ENCODE peak calls at places on chromosomes 12 and 14, in four cellular contexts. V is GM12865, X is HCT116, W is Calu3. K is an unnamed sample.

GRCh38 chr14:72177246-72177645 is 245.0 kb downstream of the RGS6 start:
- DNase-seq in W (no peak), X (no peak), V (no peak), K (no peak)

GRCh38 chr12:114682920-114683708 is 861 bp downstream of the TBX3 start:
- DNase-seq in V (no peak), W (no peak), X (no peak), K (no peak)

GRCh38 chr12:131457331-131458047 is 253.4 kb upstream of the SFSWAP start:
- DNase-seq in X (no peak), W (no peak), V (no peak), K (no peak)

GRCh38 chr14:58815781-58816297 is 178.1 kb downstream of the DACT1 start:
- DNase-seq in V (no peak), X (no peak), W (no peak), K (no peak)

GRCh38 chr14:35369701-35370191 is 34.8 kb downstream of the NFKBIA start:
- DNase-seq in V (no peak), W (no peak), X (no peak), K (peak)

GRCh38 chr14:21498540-21499526 is 12.3 kb downstream of the METTL3 start:
- DNase-seq in W (peak), V (peak), X (peak), K (no peak)

GRCh38 chr12:127515941-127516340 is 751.0 kb upstream of the TMEM132C start:
- DNase-seq in V (no peak), X (no peak), W (no peak), K (no peak)

GRCh38 chr12:3770891-3771290 is 18.0 kb upstream of the CRACR2A start:
- DNase-seq in X (no peak), V (no peak), W (no peak), K (no peak)

GRCh38 chr12:29561736-29562135 is 64.2 kb upstream of the OVCH1 start:
- DNase-seq in X (no peak), W (no peak), V (no peak), K (no peak)

GRCh38 chr14:106228541-106229158 is 702.3 kb downstream of the TMEM121 start:
- DNase-seq in X (no peak), W (no peak), V (no peak), K (no peak)

GRCh38 chr14:50001146-50001998 is 108.5 kb downstream of the ARF6 start:
- DNase-seq in V (peak), X (peak), W (peak), K (no peak)

GRCh38 chr12:122870867-122871664 is 24.9 kb downstream of the VPS37B start:
- DNase-seq in V (no peak), X (no peak), W (no peak), K (no peak)

GRCh38 chr12:132827763-132828703 is 636 bp downstream of the GOLGA3 start:
- DNase-seq in W (peak), X (no peak), V (peak), K (no peak)

GRCh38 chr14:63993992-63994391 is 141.2 kb downstream of the SYNE2 start:
- DNase-seq in V (peak), W (no peak), X (no peak), K (no peak)
- TF ChIP-seq CTCF in V (no peak), W (no peak), X (peak), K (peak)

GRCh38 chr12:121793501-121793835 is at the start of gene RHOF:
- DNase-seq in X (no peak), V (peak), W (peak), K (no peak)

GRCh38 chr12:121793836-121794531 is 496 bp upstream of the RHOF start:
- DNase-seq in W (peak), X (peak), V (peak), K (no peak)

GRCh38 chr12:121795029-121795977 is 1.8 kb upstream of the RHOF start:
- DNase-seq in X (peak), V (peak), W (peak), K (no peak)

GRCh38 chr12:121792607-121793500 is 634 bp downstream of the RHOF start:
- DNase-seq in X (no peak), W (peak), V (peak), K (no peak)

DNA sequence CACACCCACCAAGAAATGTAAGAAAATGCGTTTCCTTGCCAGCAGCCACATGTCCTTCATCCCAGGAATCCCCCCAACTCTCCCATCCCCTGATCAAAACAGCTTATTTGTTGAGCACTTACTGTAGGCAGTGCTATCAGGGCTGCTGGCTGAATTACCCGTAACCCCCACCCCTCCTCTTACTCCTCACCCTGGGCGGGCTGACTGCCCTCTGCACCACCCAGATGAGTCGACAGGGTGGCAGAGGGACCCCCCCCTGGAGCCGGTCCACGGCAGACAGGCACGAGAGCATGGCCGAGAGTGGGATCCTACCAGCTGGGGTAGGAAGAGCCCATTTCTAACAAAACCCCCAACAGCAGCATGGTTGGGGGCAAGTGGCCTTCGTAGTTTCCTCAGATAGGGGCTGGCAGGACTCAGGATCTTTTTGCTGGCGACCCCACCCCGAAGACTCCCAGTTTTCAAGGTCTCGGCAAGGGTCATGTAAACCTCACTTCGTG is 1.1 kb upstream of the RHOF start:
- DNase-seq in X (no peak), W (no peak), V (no peak), K (no peak)
- TF ChIP-seq CTCF in X (no peak), W (no peak), V (no peak), K (no peak)

GRCh38 chr12:2376855-2377657 is 324.3 kb downstream of the CACNA1C start:
- DNase-seq in W (no peak), X (no peak), V (no peak), K (no peak)
- TF ChIP-seq CTCF in W (no peak), X (no peak), V (no peak), K (no peak)

DNA sequence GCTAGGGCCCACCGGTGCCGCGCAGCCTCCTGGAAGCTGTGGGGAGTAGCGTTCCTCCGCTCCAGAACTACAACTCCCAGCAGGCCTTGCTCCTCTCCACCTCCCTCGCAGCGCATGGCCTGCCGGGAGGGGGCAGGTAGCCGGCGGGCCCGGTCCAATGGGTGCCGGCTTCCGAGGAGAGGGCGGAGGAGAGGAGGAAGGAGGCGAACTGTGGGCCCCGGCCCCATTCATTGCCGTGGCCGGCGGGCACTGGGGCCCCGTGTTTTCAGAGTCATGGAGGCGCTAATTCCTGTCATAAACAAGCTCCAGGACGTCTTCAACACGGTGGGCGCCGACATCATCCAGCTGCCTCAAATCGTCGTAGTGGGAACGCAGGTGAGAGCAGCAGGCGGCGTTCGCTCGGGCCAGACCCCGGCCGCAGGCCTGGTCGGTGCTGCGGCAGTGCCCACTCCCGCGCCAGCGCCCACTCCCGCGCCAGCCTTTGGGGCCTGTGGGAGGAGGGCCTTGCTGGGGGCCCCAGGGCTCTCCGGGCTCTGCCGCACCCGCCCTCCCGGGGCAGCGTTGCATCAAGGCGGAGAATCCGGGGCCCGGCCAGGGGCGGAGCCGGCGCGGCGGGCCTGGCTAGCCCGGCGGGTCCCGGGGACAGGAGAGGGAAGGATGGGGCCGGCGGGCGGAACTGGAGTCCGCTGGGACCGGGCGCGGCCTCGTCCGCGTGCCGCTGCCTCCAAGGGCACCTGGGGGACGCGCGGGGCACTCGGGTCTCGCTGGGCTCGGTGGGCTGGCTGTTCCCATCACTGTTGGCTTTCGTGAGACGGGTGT is at the start of gene DNM1L:
- DNase-seq in X (peak), W (peak), V (peak), K (peak)
- TF ChIP-seq CTCF in X (no peak), W (no peak), V (no peak), K (peak)

GRCh38 chr14:63045612-63046320 is 508 bp upstream of the KCNH5 start:
- DNase-seq in V (no peak), W (peak), X (no peak), K (peak)
- TF ChIP-seq CTCF in V (no peak), W (no peak), X (no peak), K (peak)

GRCh38 chr12:57736743-57737466 is 1.6 kb downstream of the AGAP2 start:
- DNase-seq in V (no peak), X (no peak), W (no peak), K (peak)

GRCh38 chr12:57738661-57739237 is at the start of gene AGAP2:
- DNase-seq in W (no peak), V (no peak), X (no peak), K (peak)

GRCh38 chr12:57738142-57738474 is 434 bp downstream of the AGAP2 start:
- DNase-seq in W (no peak), V (no peak), X (no peak), K (no peak)

GRCh38 chr12:57735952-57736742 is 2.4 kb downstream of the AGAP2 start:
- DNase-seq in X (no peak), W (peak), V (no peak), K (peak)

GRCh38 chr12:57737467-57738141 is 938 bp downstream of the AGAP2 start:
- DNase-seq in W (no peak), X (no peak), V (no peak), K (peak)
- TF ChIP-seq CTCF in W (no peak), X (no peak), V (no peak), K (peak)

GRCh38 chr12:23055004-23055403 is 430.0 kb downstream of the ETNK1 start:
- DNase-seq in V (peak), X (peak), W (peak), K (no peak)
- TF ChIP-seq CTCF in V (peak), X (peak), W (peak), K (peak)